ENCODE peak calls at places on chromosomes 16 and 17, in seven cellular contexts. S, I, M, R, A, V and D are unnamed samples. For H3K9me3, the result is how much of the 10 kb centered on the place peaks cover.

GRCh38 chr17:48048321-48049140 is at the start of gene NFE2L1:
- DNase-seq in M (peak), S (no peak), V (peak), I (no peak), R (peak), A (peak), D (no peak)

GRCh38 chr16:28596115-28596630 is 677 bp downstream of the SULT1A2 start:
- DNase-seq in V (no peak), S (no peak), I (no peak), R (no peak), M (no peak), A (no peak), D (no peak)

GRCh38 chr16:1499756-1500464 is 6.8 kb downstream of the TELO2 start:
- DNase-seq in V (no peak), S (no peak), R (no peak), I (no peak), A (no peak), M (no peak), D (no peak)

GRCh38 chr16:49455181-49455990 is 81.8 kb downstream of the C16orf78 start:
- DNase-seq in M (no peak), V (no peak), I (no peak), S (no peak), R (no peak), A (no peak), D (no peak)

GRCh38 chr17:65163990-65164495 is 26.9 kb downstream of the RGS9 start:
- DNase-seq in R (no peak), M (peak), S (no peak), V (no peak), A (peak), I (no peak), D (no peak)

GRCh38 chr17:75404739-75405364 is 626 bp downstream of the GRB2 start:
- DNase-seq in M (peak), S (peak), I (peak), A (peak), R (peak), V (peak), D (peak)

GRCh38 chr16:88576307-88576706 is 6.1 kb downstream of the ZC3H18 start:
- DNase-seq in S (no peak), A (no peak), R (no peak), M (no peak), I (no peak), V (no peak), D (no peak)

GRCh38 chr16:5231246-5231759 is 133.7 kb upstream of the EEF2KMT start:
- DNase-seq in S (no peak), M (no peak), V (no peak), A (no peak), I (no peak), R (no peak), D (no peak)

GRCh38 chr16:74743668-74744299 is 30.8 kb downstream of the FA2H start:
- DNase-seq in I (no peak), M (no peak), R (no peak), A (no peak), V (no peak), S (no peak), D (no peak)

DNA sequence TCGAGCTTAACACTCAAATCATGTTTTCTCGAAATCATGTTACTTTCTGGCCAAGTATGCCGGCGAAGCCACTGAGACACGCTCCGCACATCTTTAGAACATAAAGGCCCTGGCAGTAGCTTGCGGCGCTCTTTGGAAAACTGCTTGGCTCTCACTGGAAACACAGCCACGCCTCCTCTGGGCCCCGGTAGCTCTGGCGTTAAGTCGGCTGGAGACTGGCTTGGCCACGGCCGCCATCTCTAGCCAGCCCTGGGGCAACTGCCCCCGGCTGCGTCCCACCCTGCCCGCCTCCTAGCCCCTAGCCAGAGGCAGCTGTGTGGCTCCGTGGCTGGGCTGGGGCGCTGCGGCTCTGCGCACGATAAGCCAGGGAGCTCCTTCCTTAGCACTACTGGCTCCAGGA is 9.2 kb upstream of the BAIAP2 start:
- DNase-seq in A (no peak), S (no peak), M (no peak), I (no peak), V (peak), R (no peak), D (no peak)
- H3K9me3 ChIP-seq in A (under half), S (under half), M (under half), I (under half), V (under half), R (under half), D (under half)

GRCh38 chr16:71441348-71441781 is 489 bp downstream of the TLE7 start:
- DNase-seq in V (no peak), I (no peak), A (no peak), M (no peak), R (no peak), S (peak), D (no peak)
- H3K9me3 ChIP-seq in V (under half), I (under half), A (under half), M (under half), R (under half), S (under half), D (under half)

GRCh38 chr16:3356118-3356517 is 429 bp downstream of the OR2C1 start:
- DNase-seq in I (no peak), V (no peak), A (no peak), M (no peak), S (no peak), R (no peak), D (no peak)
- H3K9me3 ChIP-seq in I (under half), V (under half), A (under half), M (under half), S (under half), R (under half), D (under half)

GRCh38 chr17:82748756-82749155 is 3.1 kb upstream of the TBCD start:
- DNase-seq in M (no peak), S (no peak), R (no peak), V (no peak), I (no peak), A (no peak), D (no peak)

GRCh38 chr17:82745524-82745923 is 6.3 kb upstream of the TBCD start:
- DNase-seq in V (no peak), S (no peak), M (no peak), I (no peak), R (no peak), A (no peak), D (no peak)

GRCh38 chr17:82740906-82741759 is 5.7 kb downstream of the FN3K start:
- DNase-seq in M (no peak), S (no peak), I (no peak), V (no peak), A (no peak), R (no peak), D (no peak)

GRCh38 chr17:82737981-82738877 is 2.8 kb downstream of the FN3K start:
- DNase-seq in A (no peak), R (peak), M (no peak), I (no peak), S (no peak), V (peak), D (no peak)

DNA sequence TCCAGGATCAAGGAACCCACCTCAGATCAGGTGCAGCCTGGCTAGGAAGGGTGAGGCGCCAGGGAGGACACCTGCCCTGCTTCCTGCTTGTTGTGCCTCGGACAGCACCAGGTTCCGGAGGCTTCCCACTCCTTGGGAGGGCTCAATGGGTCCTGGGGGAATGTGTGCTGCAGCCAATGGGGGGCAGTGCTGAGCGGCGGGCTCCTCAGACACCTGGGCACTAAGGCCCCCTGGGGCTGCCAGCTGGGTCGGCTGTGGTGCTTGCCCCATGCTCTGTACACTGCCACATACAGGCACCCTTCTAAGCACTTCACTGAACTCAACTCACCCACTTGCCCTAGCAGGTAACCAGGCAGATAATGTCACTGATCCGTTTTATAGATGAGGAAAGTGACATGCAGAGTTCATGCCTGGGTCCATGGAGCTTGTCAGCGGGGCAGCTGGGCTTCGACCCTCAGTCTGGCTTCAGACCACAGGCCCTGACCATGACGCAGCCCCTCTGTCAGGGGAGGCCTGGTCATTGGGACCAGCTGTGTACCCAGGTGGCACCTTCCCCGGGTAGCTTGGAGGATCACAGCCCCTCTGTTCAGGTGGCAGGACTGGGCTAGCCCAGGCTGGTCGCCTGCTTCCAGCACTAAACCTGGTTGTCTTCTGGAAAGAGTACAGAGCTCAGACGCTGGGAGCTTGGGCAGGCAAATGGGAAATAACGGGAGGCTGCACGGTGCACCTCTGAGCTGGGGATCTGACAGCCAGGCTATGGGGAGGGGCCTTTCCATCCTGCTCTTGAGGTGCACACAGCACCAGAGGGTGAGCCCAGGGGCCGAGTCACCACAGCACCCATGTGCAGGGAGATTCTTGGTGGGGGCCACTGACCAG is 8.2 kb downstream of the FN3K start:
- DNase-seq in M (no peak), I (no peak), V (no peak), S (no peak), R (no peak), A (no peak), D (no peak)
- H3K9me3 ChIP-seq in M (under half), I (under half), V (under half), S (under half), R (under half), A (under half), D (under half)

GRCh38 chr17:83201206-83202001 is 122.0 kb downstream of the METRNL start:
- DNase-seq in M (no peak), S (no peak), I (no peak), R (no peak), V (peak), A (no peak), D (peak)
- H3K9me3 ChIP-seq in M (under half), S (under half), I (under half), R (under half), V (under half), A (under half), D (under half)

GRCh38 chr17:5179003-5179402 is 12.7 kb downstream of the ZNF594 start:
- DNase-seq in V (no peak), I (no peak), R (no peak), M (no peak), A (no peak), S (no peak), D (no peak)
- H3K9me3 ChIP-seq in V (half or more), I (half or more), R (half or more), M (half or more), A (under half), S (half or more), D (under half)

GRCh38 chr16:31853300-31853699 is 20.3 kb upstream of the ZNF267 start:
- DNase-seq in A (no peak), M (no peak), S (no peak), R (no peak), I (no peak), V (no peak), D (no peak)
- H3K9me3 ChIP-seq in A (under half), M (under half), S (under half), R (under half), I (under half), V (under half), D (under half)

DNA sequence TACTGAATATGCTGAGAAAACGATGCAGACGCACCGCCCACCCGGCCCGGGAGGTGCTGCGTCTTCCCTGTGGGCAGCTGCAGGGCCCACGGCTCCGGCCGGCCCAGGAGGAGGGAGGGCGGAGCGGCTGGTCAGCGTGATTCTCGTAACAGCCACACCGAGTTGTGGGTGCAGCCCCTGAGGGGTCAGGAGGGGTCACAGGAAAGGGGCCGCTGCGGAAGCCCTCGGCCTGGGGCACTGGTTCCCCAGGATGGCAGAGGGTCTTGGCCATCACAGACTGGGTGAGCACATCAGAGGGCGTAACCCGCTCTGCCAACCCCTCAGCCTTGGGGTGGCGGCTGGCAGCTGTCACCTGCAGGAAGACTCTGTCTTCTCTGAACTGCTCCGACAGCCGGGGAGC is 87.6 kb upstream of the CHMP6 start:
- DNase-seq in R (no peak), S (no peak), V (no peak), I (no peak), M (no peak), A (no peak), D (no peak)
- H3K9me3 ChIP-seq in R (under half), S (under half), V (under half), I (under half), M (under half), A (under half), D (under half)

GRCh38 chr17:27070836-27071235 is 223.1 kb upstream of the WSB1 start:
- DNase-seq in M (no peak), V (no peak), R (no peak), S (no peak), I (no peak), A (no peak), D (no peak)
- H3K9me3 ChIP-seq in M (under half), V (under half), R (under half), S (under half), I (under half), A (under half), D (under half)